ENCODE peak calls at places on chromosomes 4 and X, in ten cellular contexts. Z, F, V, M, I, B, A, S, P and D are unnamed samples.
A peak's percentile ranks its signal among the peaks of the same experiment; 100 is the strongest.

GRCh38 chr4:135372131-135372530 is 1170.5 kb upstream of the PABPC4L start:
- DNase-seq in M (no peak), F (no peak), I (no peak), S (no peak), Z (no peak), V (no peak), P (no peak), A (no peak), B (no peak), D (no peak)

GRCh38 chr4:155592568-155593343 is 73.9 kb upstream of the GUCY1A1 start:
- DNase-seq in A (no peak), F (no peak), S (no peak), V (peak; percentile 79), B (peak; percentile 77), P (no peak), Z (no peak), I (no peak), M (no peak), D (no peak)

GRCh38 chr4:42339935-42340406 is 57.3 kb upstream of the SHISA3 start:
- DNase-seq in I (no peak), B (peak; percentile 12), P (no peak), Z (no peak), A (no peak), S (no peak), F (no peak), V (no peak), M (peak; percentile 51), D (no peak)

GRCh38 chr4:45072981-45073380 is 346.6 kb upstream of the GNPDA2 start:
- DNase-seq in V (no peak), S (no peak), I (no peak), P (no peak), M (no peak), F (no peak), A (no peak), Z (no peak), B (no peak), D (no peak)

GRCh38 chrX:96379951-96380350 is 304.7 kb upstream of the DIAPH2 start:
- DNase-seq in I (no peak), V (no peak), P (no peak), A (no peak), S (no peak), M (no peak), B (no peak), Z (no peak), F (no peak), D (no peak)

GRCh38 chrX:107728342-107729099 is 47.1 kb downstream of the TSC22D3 start:
- DNase-seq in I (no peak), V (no peak), F (no peak), S (no peak), B (no peak), Z (no peak), P (no peak), A (no peak), M (no peak), D (no peak)

GRCh38 chr4:73387552-73387951 is 16.5 kb upstream of the ALB start:
- DNase-seq in Z (no peak), B (no peak), V (no peak), A (no peak), M (no peak), S (no peak), P (peak; percentile 7), F (no peak), I (no peak), D (peak; percentile 10)

GRCh38 chr4:102531441-102531840 is 30.3 kb downstream of the NFKB1 start:
- DNase-seq in F (peak; percentile 23), S (no peak), A (no peak), Z (no peak), I (no peak), M (no peak), P (no peak), B (peak; percentile 53), V (no peak), D (no peak)

GRCh38 chr4:166501941-166502382 is 628.9 kb downstream of the TLL1 start:
- DNase-seq in A (no peak), M (no peak), I (peak; percentile 43), Z (no peak), P (peak; percentile 10), B (no peak), S (no peak), F (peak; percentile 52), V (no peak), D (peak; percentile 11)

GRCh38 chr4:11720292-11720691 is 291.6 kb upstream of the HS3ST1 start:
- DNase-seq in I (peak; percentile 20), S (no peak), F (no peak), P (peak; percentile 30), Z (no peak), V (no peak), M (no peak), B (no peak), A (peak; percentile 67), D (peak; percentile 20)

GRCh38 chr4:54276633-54277426 is 47.7 kb downstream of the PDGFRA start:
- DNase-seq in S (no peak), A (no peak), I (no peak), P (no peak), F (peak; percentile 48), V (no peak), B (peak; percentile 67), Z (no peak), M (no peak), D (no peak)

GRCh38 chr4:86895692-86896488 is 3.7 kb upstream of the C4orf36 start:
- DNase-seq in B (peak; percentile 53), F (peak; percentile 74), A (peak; percentile 82), S (no peak), Z (no peak), M (no peak), P (peak; percentile 69), I (peak; percentile 21), V (no peak), D (peak; percentile 60)

GRCh38 chr4:86901864-86902263 is 9.6 kb upstream of the C4orf36 start:
- DNase-seq in P (no peak), V (no peak), A (no peak), S (no peak), M (no peak), F (no peak), I (no peak), Z (no peak), B (no peak), D (no peak)

GRCh38 chr4:86894465-86894864 is 2.2 kb upstream of the C4orf36 start:
- DNase-seq in M (no peak), B (peak; percentile 10), A (peak; percentile 72), P (no peak), S (no peak), F (no peak), V (no peak), I (no peak), Z (no peak), D (no peak)

GRCh38 chr4:86896596-86896995 is 4.4 kb upstream of the C4orf36 start:
- DNase-seq in V (no peak), B (peak; percentile 18), S (no peak), I (no peak), A (no peak), F (no peak), M (no peak), Z (no peak), P (no peak), D (no peak)

DNA sequence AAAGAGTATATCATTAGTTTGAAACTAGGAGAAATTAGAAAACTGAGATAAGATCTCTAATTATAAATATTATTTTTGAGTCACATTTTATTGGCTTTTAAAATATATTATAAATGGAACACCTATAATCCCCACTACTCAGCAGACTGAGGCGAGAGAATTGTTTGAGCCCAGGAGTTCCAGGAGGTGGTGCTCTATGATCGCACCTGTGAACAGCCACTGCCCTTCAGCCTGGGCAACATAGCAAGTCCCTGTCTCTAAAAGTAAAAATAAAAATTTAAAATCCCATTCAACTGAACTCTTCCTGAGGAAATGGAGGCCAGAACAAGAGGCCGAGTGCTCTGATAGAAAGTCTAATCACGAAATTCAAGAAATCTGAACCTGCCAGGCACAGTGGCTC is 6.3 kb upstream of the C4orf36 start:
- DNase-seq in S (no peak), A (peak; percentile 25), Z (no peak), F (no peak), V (no peak), P (no peak), I (no peak), B (no peak), M (no peak), D (no peak)
- TF ChIP-seq CTCF in S (no peak), A (peak; percentile 27), Z (no peak), F (peak; percentile 31), V (peak; percentile 21), P (peak; percentile 26), I (no peak), B (no peak), M (no peak), D (peak; percentile 31)

GRCh38 chrX:49838374-49838773 is 9.3 kb downstream of the PAGE4 start:
- DNase-seq in B (peak; percentile 2), P (peak; percentile 32), Z (no peak), S (no peak), M (no peak), I (peak; percentile 24), A (peak; percentile 35), F (peak; percentile 33), V (no peak), D (peak; percentile 28)
- TF ChIP-seq CTCF in B (peak; percentile 47), P (peak; percentile 67), Z (no peak), S (peak; percentile 64), M (peak; percentile 21), I (no peak), A (peak; percentile 67), F (peak; percentile 59), V (peak; percentile 57), D (peak; percentile 57)

GRCh38 chrX:15815779-15816452 is 25.6 kb downstream of the ZRSR2 start:
- DNase-seq in M (no peak), I (peak; percentile 8), F (peak; percentile 74), B (no peak), S (no peak), P (peak; percentile 51), A (peak; percentile 50), V (no peak), Z (no peak), D (peak; percentile 30)
- TF ChIP-seq CTCF in M (no peak), I (peak; percentile 32), F (peak; percentile 64), B (no peak), S (peak; percentile 24), P (peak; percentile 18), A (peak; percentile 59), V (peak; percentile 45), Z (no peak), D (peak; percentile 26)

DNA sequence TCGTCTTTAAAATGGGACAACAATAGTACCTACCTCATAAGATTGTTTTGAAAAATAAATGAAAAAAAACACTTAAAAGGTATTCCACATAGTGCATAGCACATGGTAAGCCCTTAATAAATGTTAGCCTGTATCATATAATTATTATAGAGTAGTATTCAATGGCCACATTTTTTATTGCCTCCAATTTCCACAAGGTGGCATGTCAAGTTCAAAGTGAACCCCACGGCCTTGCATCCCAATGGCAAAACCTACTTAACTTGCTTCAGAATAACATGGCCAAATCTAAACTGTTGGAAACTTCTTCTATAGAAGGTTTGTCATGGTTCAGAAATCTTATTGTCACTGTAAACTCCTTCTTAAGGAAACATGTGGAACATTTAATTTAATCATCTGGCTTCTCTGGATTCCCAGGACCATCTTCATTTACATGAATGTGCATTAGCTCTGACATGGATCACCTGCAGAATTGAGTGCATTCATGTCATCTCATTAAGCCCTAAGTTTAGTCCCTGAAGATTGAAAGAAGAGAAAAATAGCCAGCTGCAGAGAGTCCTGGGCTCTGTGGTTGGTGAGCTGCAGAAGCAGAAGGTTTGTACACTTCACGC is 60.9 kb downstream of the ANXA3 start:
- DNase-seq in Z (no peak), F (peak; percentile 46), P (peak; percentile 14), V (no peak), B (no peak), I (no peak), A (peak; percentile 54), S (peak; percentile 37), M (no peak), D (no peak)
- TF ChIP-seq CTCF in Z (no peak), F (peak; percentile 47), P (peak; percentile 37), V (peak; percentile 60), B (peak; percentile 49), I (peak; percentile 51), A (peak; percentile 72), S (peak; percentile 65), M (peak; percentile 73), D (peak; percentile 61)